ENCODE peak calls at places on chromosome 11, in six cellular contexts. One of them, this sample, is unnamed.

GRCh38 chr11:65545853-65546216 is 12.3 kb downstream of the LTBP3 start:
- DNase-seq in NCI-H146: no peak
- DNase-seq in GF-D8: no peak
- DNase-seq in HepG2: no peak
- DNase-seq in AG09309: no peak
- DNase-seq in HT1080: no peak
- DNase-seq in this sample: peak

GRCh38 chr11:67665537-67666302 is 8.7 kb downstream of the ALDH3B2 start:
- DNase-seq in NCI-H146: no peak
- DNase-seq in GF-D8: no peak
- DNase-seq in HepG2: no peak
- DNase-seq in AG09309: no peak
- DNase-seq in HT1080: no peak
- DNase-seq in this sample: peak

GRCh38 chr11:132472411-132473205 is 1059.7 kb downstream of the OPCML start:
- DNase-seq in NCI-H146: peak
- DNase-seq in GF-D8: no peak
- DNase-seq in HepG2: no peak
- DNase-seq in AG09309: no peak
- DNase-seq in HT1080: no peak
- DNase-seq in this sample: no peak

GRCh38 chr11:91296628-91297027 is 928.0 kb upstream of the FAT3 start:
- DNase-seq in NCI-H146: no peak
- DNase-seq in GF-D8: no peak
- DNase-seq in HepG2: no peak
- DNase-seq in AG09309: no peak
- DNase-seq in HT1080: peak
- DNase-seq in this sample: no peak

GRCh38 chr11:128417607-128418324 is 169.6 kb downstream of the ETS1 start:
- DNase-seq in NCI-H146: no peak
- DNase-seq in GF-D8: no peak
- DNase-seq in HepG2: no peak
- DNase-seq in AG09309: peak
- DNase-seq in HT1080: peak
- DNase-seq in this sample: no peak

GRCh38 chr11:14565845-14566244 is 45.7 kb upstream of the PSMA1 start:
- DNase-seq in NCI-H146: no peak
- DNase-seq in GF-D8: no peak
- DNase-seq in HepG2: no peak
- DNase-seq in AG09309: no peak
- DNase-seq in HT1080: no peak
- DNase-seq in this sample: no peak

GRCh38 chr11:118907051-118907748 is 18.5 kb downstream of the BCL9L start:
- DNase-seq in NCI-H146: peak
- DNase-seq in GF-D8: peak
- DNase-seq in HepG2: peak
- DNase-seq in AG09309: no peak
- DNase-seq in HT1080: peak
- DNase-seq in this sample: peak

GRCh38 chr11:44952082-44952481 is 1.4 kb upstream of the TP53I11 start:
- DNase-seq in NCI-H146: no peak
- DNase-seq in GF-D8: no peak
- DNase-seq in HepG2: peak
- DNase-seq in AG09309: no peak
- DNase-seq in HT1080: no peak
- DNase-seq in this sample: no peak

GRCh38 chr11:8318536-8318935 is 54.9 kb upstream of the LMO1 start:
- DNase-seq in NCI-H146: peak
- DNase-seq in GF-D8: no peak
- DNase-seq in HepG2: no peak
- DNase-seq in AG09309: no peak
- DNase-seq in HT1080: no peak
- DNase-seq in this sample: no peak

GRCh38 chr11:103682318-103683184 is 353.9 kb upstream of the DDI1 start:
- DNase-seq in NCI-H146: peak
- DNase-seq in GF-D8: peak
- DNase-seq in HepG2: peak
- DNase-seq in AG09309: no peak
- DNase-seq in HT1080: peak
- DNase-seq in this sample: peak

GRCh38 chr11:13949876-13950275 is 12.6 kb upstream of the SPON1 start:
- DNase-seq in NCI-H146: no peak
- DNase-seq in GF-D8: no peak
- DNase-seq in HepG2: no peak
- DNase-seq in AG09309: no peak
- DNase-seq in HT1080: peak
- DNase-seq in this sample: no peak

GRCh38 chr11:210122-210802 is 2.8 kb downstream of the RIC8A start:
- DNase-seq in NCI-H146: no peak
- DNase-seq in GF-D8: no peak
- DNase-seq in HepG2: no peak
- DNase-seq in AG09309: no peak
- DNase-seq in HT1080: peak
- DNase-seq in this sample: no peak

GRCh38 chr11:76208829-76209670 is 2.7 kb upstream of the WNT11 start:
- DNase-seq in NCI-H146: peak
- DNase-seq in GF-D8: peak
- DNase-seq in HepG2: peak
- DNase-seq in AG09309: no peak
- DNase-seq in HT1080: no peak
- DNase-seq in this sample: peak

GRCh38 chr11:20087118-20087521 is 73.2 kb downstream of the DBX1 start:
- DNase-seq in NCI-H146: no peak
- DNase-seq in GF-D8: no peak
- DNase-seq in HepG2: no peak
- DNase-seq in AG09309: peak
- DNase-seq in HT1080: no peak
- DNase-seq in this sample: no peak

GRCh38 chr11:47906066-47906465 is 57.9 kb upstream of the NUP160 start:
- DNase-seq in NCI-H146: no peak
- DNase-seq in GF-D8: no peak
- DNase-seq in HepG2: no peak
- DNase-seq in AG09309: no peak
- DNase-seq in HT1080: no peak
- DNase-seq in this sample: no peak

This sample was measured in NCI-H510A treated with DMSO at 0.1 percent for 48 hours.